ENCODE peak calls at places on chromosomes 12 and 14, in five cellular contexts. G, A, Y, L and N are unnamed samples.

GRCh38 chr14:68755016-68755353 is 37.9 kb downstream of the ZFP36L1 start:
- DNase-seq in G (no peak), Y (no peak), A (no peak), L (peak; percentile 1), N (no peak)

GRCh38 chr12:4824415-4824814 is 85.3 kb upstream of the KCNA1 start:
- DNase-seq in A (peak; percentile 59), Y (peak; percentile 74), L (no peak), G (no peak), N (no peak)

GRCh38 chr12:75666126-75666979 is 154.9 kb upstream of the KRR1 start:
- DNase-seq in Y (peak; percentile 63), L (no peak), A (peak; percentile 41), G (no peak), N (no peak)

GRCh38 chr12:54565658-54566552 is 16.5 kb downstream of the PDE1B start:
- DNase-seq in A (no peak), Y (no peak), G (no peak), L (no peak), N (no peak)

GRCh38 chr14:78232666-78233065 is 62.5 kb downstream of the NRXN3 start:
- DNase-seq in G (no peak), A (no peak), Y (no peak), L (no peak), N (no peak)

GRCh38 chr14:71119075-71119474 is 211.8 kb downstream of the PCNX1 start:
- DNase-seq in L (no peak), Y (peak; percentile 39), G (no peak), A (no peak), N (no peak)

GRCh38 chr12:46499226-46499625 is 126.7 kb upstream of the SLC38A2 start:
- DNase-seq in A (no peak), Y (no peak), L (no peak), G (no peak), N (no peak)

GRCh38 chr12:40946612-40947194 is 241.4 kb upstream of the PDZRN4 start:
- DNase-seq in L (no peak), Y (peak; percentile 42), G (no peak), A (peak; percentile 58), N (no peak)

GRCh38 chr12:8692573-8692972 is 5.2 kb upstream of the RIMKLB start:
- DNase-seq in L (no peak), Y (peak; percentile 71), G (no peak), A (peak; percentile 71), N (no peak)

GRCh38 chr14:68787235-68787727 is 5.6 kb downstream of the ZFP36L1 start:
- DNase-seq in G (no peak), A (peak; percentile 66), L (peak; percentile 47), Y (no peak), N (peak; percentile 82)

GRCh38 chr12:127149226-127149964 is 1117.6 kb upstream of the TMEM132C start:
- DNase-seq in G (no peak), Y (peak; percentile 68), A (peak; percentile 45), L (no peak), N (no peak)

GRCh38 chr12:111758120-111758561 is 8.6 kb upstream of the ALDH2 start:
- DNase-seq in A (no peak), Y (no peak), L (peak; percentile 80), G (peak; percentile 78), N (no peak)

GRCh38 chr14:80567905-80568512 is 356.7 kb upstream of the DIO2 start:
- DNase-seq in Y (peak; percentile 68), G (no peak), L (no peak), A (peak; percentile 7), N (no peak)

GRCh38 chr12:119208626-119209061 is 29.9 kb downstream of the HSPB8 start:
- DNase-seq in Y (peak; percentile 38), G (peak; percentile 91), A (peak; percentile 83), L (peak; percentile 94), N (no peak)

GRCh38 chr14:49019467-49020100 is 566.6 kb downstream of the RPS29 start:
- DNase-seq in G (no peak), L (no peak), A (no peak), Y (no peak), N (no peak)

GRCh38 chr12:117469883-117470483 is 108.6 kb upstream of the NOS1 start:
- DNase-seq in Y (no peak), G (no peak), A (no peak), L (no peak), N (no peak)

GRCh38 chr12:70577283-70577634 is 60.0 kb downstream of the PTPRB start:
- DNase-seq in L (no peak), G (no peak), Y (no peak), A (no peak), N (no peak)
- TF ChIP-seq CTCF in L (no peak), G (no peak), Y (no peak), A (no peak), N (no peak)

GRCh38 chr14:50822501-50823042 is 8.4 kb downstream of the NIN start:
- DNase-seq in Y (no peak), A (no peak), L (no peak), G (no peak), N (peak; percentile 81)
- H3K4me1 ChIP-seq in Y (peaks cover 13% of the 10 kb centered on the region), A (no peaks in the 10 kb centered on the region), L (no peaks in the 10 kb centered on the region), G (peaks cover 41% of the 10 kb centered on the region), N (peaks cover 68% of the 10 kb centered on the region)

GRCh38 chr14:25136811-25137210 is 86.9 kb upstream of the STXBP6 start:
- DNase-seq in L (no peak), Y (no peak), G (no peak), A (no peak), N (no peak)

GRCh38 chr14:25132734-25133422 is 82.9 kb upstream of the STXBP6 start:
- DNase-seq in L (peak; percentile 76), Y (peak; percentile 55), A (peak; percentile 81), G (no peak), N (peak; percentile 83)

GRCh38 chr14:25134184-25134583 is 84.2 kb upstream of the STXBP6 start:
- DNase-seq in G (no peak), L (no peak), Y (no peak), A (no peak), N (no peak)

DNA sequence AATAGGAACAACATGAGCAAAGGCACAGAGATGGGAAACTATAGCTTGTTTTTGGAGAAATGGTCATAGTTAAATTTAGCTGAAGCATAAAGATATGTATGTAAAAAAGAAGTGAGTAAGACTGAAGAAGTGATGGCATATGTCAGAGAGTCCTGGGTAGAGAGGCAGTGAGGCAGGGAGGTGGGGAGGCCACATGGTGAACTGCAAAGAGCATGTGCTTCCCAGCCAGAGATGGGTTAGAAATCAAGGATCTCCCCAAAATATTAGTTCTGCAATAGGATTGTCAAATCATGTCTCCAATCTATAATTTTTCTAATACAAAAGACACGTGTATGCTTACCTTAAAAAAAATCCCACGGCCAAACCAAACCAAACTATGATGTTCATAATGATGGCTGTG is 82.1 kb upstream of the STXBP6 start:
- DNase-seq in L (no peak), G (no peak), Y (no peak), A (no peak), N (no peak)
- H3K27ac ChIP-seq in L (no peak overlapping the region), G (no peak overlapping the region), Y (no peak overlapping the region), A (no peak overlapping the region), N (no peak overlapping the region)

GRCh38 chr12:108578813-108579212 is 16.4 kb downstream of the ISCU start:
- DNase-seq in A (no peak), Y (no peak), G (peak; percentile 31), L (no peak), N (no peak)
- TF ChIP-seq CTCF in A (no peak), Y (no peak), G (no peak), L (no peak), N (no peak)

GRCh38 chr12:92404921-92405320 is 259.3 kb upstream of the BTG1 start:
- DNase-seq in Y (no peak), G (no peak), A (no peak), L (no peak), N (no peak)

GRCh38 chr12:92400006-92400405 is 254.4 kb upstream of the BTG1 start:
- DNase-seq in Y (no peak), L (no peak), A (no peak), G (no peak), N (no peak)

GRCh38 chr12:92404259-92404894 is 258.7 kb upstream of the BTG1 start:
- DNase-seq in A (no peak), Y (no peak), G (no peak), L (no peak), N (no peak)

GRCh38 chr12:92402415-92402814 is 256.8 kb upstream of the BTG1 start:
- DNase-seq in A (no peak), G (no peak), Y (no peak), L (no peak), N (no peak)

GRCh38 chr12:92403210-92404175 is 257.8 kb upstream of the BTG1 start:
- DNase-seq in A (no peak), G (no peak), L (no peak), Y (no peak), N (no peak)
- H3K4me1 ChIP-seq in A (peaks cover 34% of the 10 kb centered on the region), G (peaks cover 12% of the 10 kb centered on the region), L (peaks cover 9% of the 10 kb centered on the region), Y (no peaks in the 10 kb centered on the region), N (peaks cover 56% of the 10 kb centered on the region)

DNA sequence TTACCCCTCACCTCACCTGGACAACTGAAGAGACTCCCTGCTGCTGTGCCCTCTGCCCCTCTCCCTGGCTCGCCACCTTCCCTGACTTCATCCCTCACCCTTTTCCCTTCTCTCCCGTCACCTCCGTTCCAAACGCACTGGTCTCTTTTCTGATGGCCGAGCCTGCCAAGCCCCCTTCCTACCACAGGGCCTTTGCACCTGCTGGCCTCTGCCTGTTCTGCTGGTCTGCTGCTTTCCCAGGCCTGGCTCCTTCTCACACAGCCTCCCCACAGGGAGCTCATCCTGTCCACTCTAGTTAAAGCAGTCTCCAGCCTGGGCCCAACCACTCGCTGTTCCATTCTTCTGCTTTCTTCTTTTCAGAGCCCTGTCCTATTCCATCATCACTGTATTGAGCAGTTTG is 34.6 kb downstream of the RBM19 start:
- DNase-seq in L (no peak), G (no peak), Y (no peak), A (no peak), N (no peak)
- H3K27ac ChIP-seq in L (no peak overlapping the region), G (no peak overlapping the region), Y (no peak overlapping the region), A (no peak overlapping the region), N (no peak overlapping the region)

GRCh38 chr14:106562451-106562850 is 1036.1 kb downstream of the TMEM121 start:
- DNase-seq in Y (no peak), A (no peak), L (no peak), G (no peak), N (no peak)

DNA sequence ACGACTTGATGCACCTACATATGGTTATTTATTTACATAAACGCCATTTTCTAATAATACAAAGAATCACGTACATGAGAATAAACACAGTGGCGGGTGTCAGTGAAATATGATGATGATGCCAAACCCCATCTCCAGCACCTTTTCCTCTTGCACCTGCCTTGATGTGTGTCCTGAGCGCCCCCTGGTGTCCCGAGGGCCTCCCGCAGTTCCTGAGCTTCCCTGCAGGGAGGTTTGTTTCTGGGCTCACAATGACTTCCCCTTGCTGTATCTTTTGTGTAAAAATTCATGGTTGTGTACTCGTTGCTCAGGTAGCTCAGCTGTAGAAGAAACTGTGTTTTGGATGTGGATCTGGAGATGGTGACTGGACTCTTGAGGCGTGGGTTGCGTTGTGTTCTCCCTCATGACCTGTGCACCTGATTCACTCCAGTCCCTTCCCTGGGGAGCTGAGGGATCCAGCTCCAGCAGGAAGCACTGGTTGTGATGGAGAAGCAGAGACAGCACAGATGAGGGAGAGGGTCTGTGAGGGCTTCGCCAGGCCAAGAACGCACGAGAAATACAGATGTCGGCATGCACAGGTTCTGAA is 1037.8 kb downstream of the TMEM121 start:
- DNase-seq in A (no peak), G (no peak), L (no peak), Y (no peak), N (peak; percentile 84)
- TF ChIP-seq CTCF in A (no peak), G (no peak), L (no peak), Y (no peak), N (peak; percentile 35)

DNA sequence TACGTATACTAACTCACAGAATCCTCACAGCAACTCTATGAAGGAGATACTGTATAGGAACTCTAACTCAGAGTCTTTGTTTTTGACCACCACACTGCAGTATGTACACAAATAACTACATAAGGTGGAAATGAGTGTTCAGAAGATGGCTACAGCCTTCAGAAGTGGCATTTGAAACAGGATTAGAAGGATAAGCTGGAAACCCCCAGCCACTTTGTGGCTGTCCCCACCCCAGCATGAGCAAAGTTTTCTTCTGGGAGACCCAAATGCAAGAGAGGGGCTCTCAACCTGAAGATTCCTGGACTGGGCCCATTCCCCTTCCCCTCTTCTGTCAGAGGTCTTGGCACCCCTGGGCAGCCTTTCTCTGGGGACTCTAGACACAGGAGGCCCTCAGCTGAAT is 43.2 kb upstream of the PNMA1 start:
- DNase-seq in Y (no peak), G (no peak), A (no peak), L (no peak), N (peak; percentile 61)
- H3K4me1 ChIP-seq in Y (peaks cover 65% of the 10 kb centered on the region), G (peaks cover 88% of the 10 kb centered on the region), A (peaks cover 56% of the 10 kb centered on the region), L (peaks cover 90% of the 10 kb centered on the region), N (peaks cover 80% of the 10 kb centered on the region)